ENCODE peak calls at places on chromosome 18, in ten cellular contexts. O, G, Q, L, S, M, T, E, C and H are unnamed samples.

GRCh38 chr18:23949863-23950262 is 64.7 kb upstream of the TTC39C start:
- DNase-seq in O (no peak), G (no peak), Q (no peak), L (no peak), S (no peak), M (no peak), T (no peak), E (no peak), C (no peak), H (no peak)

GRCh38 chr18:27113358-27113757 is 71.8 kb downstream of the CHST9 start:
- DNase-seq in O (no peak), G (no peak), Q (no peak), L (no peak), S (no peak), M (no peak), T (no peak), E (no peak), C (no peak), H (no peak)

GRCh38 chr18:26089247-26090129 is 925 bp downstream of the SS18 start:
- DNase-seq in O (no peak), G (peak; percentile 21), Q (no peak), L (no peak), S (no peak), M (no peak), T (peak; percentile 29), E (no peak), C (no peak), H (no peak)

GRCh38 chr18:47772374-47773248 is 157.8 kb downstream of the SMAD2 start:
- DNase-seq in O (no peak), G (peak; percentile 81), Q (no peak), L (no peak), S (no peak), M (peak; percentile 30), T (peak; percentile 48), E (peak; percentile 28), C (peak; percentile 43), H (no peak)

GRCh38 chr18:36504928-36505327 is 207.4 kb downstream of the FHOD3 start:
- DNase-seq in O (no peak), G (no peak), Q (no peak), L (no peak), S (no peak), M (no peak), T (no peak), E (no peak), C (no peak), H (no peak)

GRCh38 chr18:62282188-62282629 is 42.9 kb upstream of the TNFRSF11A start:
- DNase-seq in O (no peak), G (no peak), Q (no peak), L (no peak), S (no peak), M (no peak), T (no peak), E (no peak), C (no peak), H (no peak)

GRCh38 chr18:317618-318017 is 49.8 kb upstream of the THOC1 start:
- DNase-seq in O (no peak), G (no peak), Q (no peak), L (no peak), S (no peak), M (no peak), T (no peak), E (no peak), C (no peak), H (no peak)

GRCh38 chr18:30358545-30358944 is 684.0 kb downstream of the DSC3 start:
- DNase-seq in O (no peak), G (no peak), Q (no peak), L (no peak), S (no peak), M (no peak), T (no peak), E (no peak), C (no peak), H (no peak)

GRCh38 chr18:44036500-44036899 is 644.2 kb upstream of the SETBP1 start:
- DNase-seq in O (no peak), G (no peak), Q (no peak), L (no peak), S (no peak), M (no peak), T (no peak), E (no peak), C (peak; percentile 20), H (no peak)

GRCh38 chr18:58649966-58650816 is 21.1 kb upstream of the MALT1 start:
- DNase-seq in O (no peak), G (no peak), Q (no peak), L (no peak), S (no peak), M (no peak), T (no peak), E (no peak), C (no peak), H (no peak)

GRCh38 chr18:52677991-52678390 is 338.0 kb downstream of the DCC start:
- DNase-seq in O (no peak), G (no peak), Q (no peak), L (no peak), S (no peak), M (no peak), T (no peak), E (no peak), C (no peak), H (no peak)

DNA sequence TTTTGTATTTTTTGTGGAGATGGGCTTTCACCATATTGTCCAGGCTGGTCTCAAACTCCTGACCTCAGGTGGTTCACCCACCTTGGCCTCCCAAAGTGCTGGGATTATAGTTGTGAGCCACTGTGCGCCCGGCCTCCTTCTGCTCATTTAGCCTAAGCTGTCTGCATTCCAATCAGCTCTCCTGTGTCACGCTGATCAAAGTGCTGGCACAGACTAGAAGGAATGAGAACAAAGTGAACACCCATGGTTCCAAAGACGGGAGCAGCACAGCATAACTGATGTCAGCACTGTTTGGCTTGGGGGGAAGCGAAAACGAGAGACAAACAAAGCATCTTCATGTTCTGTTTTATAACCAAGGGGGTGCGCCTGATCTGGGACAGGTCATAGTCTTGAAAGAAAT is 43.3 kb downstream of the DIPK1C start:
- DNase-seq in O (no peak), G (no peak), Q (no peak), L (no peak), S (no peak), M (no peak), T (no peak), E (no peak), C (no peak), H (no peak)
- TF ChIP-seq CTCF in O (no peak), G (no peak), Q (no peak), L (no peak), S (no peak), M (no peak), T (no peak), E (no peak), C (no peak), H (no peak)

GRCh38 chr18:11962586-11962985 is 18.7 kb upstream of the IMPA2 start:
- DNase-seq in O (no peak), G (no peak), Q (no peak), L (no peak), S (no peak), M (no peak), T (no peak), E (no peak), C (no peak), H (no peak)

GRCh38 chr18:11960743-11961380 is 20.4 kb upstream of the IMPA2 start:
- DNase-seq in O (no peak), G (no peak), Q (no peak), L (no peak), S (no peak), M (no peak), T (peak; percentile 23), E (no peak), C (no peak), H (no peak)

DNA sequence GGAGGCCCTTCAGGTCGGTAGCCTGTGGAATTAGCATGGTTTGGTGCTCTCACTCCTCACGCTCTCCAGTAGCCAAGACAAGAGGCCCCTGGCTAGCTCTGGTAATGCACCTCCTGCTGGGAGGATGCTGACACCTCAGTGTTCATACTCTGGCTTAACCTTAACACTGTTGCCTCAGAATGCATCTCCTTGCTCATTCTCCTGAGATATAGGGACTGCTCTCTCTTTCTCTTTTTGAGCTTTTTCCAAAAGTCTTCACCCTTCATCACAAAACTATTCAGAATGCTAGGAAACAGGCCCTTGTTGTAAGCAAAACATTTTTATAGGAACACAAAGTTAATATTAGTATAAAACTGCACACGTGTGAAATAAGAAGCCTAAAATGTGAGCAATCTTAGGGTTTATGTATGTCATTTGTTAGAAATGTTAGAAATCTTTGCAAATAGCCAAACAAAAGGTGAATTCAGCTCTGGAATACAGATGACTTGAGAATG is 17.3 kb upstream of the IMPA2 start:
- DNase-seq in O (no peak), G (no peak), Q (no peak), L (peak; percentile 33), S (no peak), M (no peak), T (no peak), E (no peak), C (no peak), H (no peak)
- TF ChIP-seq CTCF in O (no peak), G (no peak), Q (no peak), L (no peak), S (no peak), M (no peak), T (peak; percentile 44), E (no peak), C (no peak), H (no peak)

GRCh38 chr18:78571063-78571785 is 408.4 kb upstream of the SALL3 start:
- DNase-seq in O (no peak), G (no peak), Q (no peak), L (no peak), S (no peak), M (no peak), T (no peak), E (no peak), C (no peak), H (no peak)
- TF ChIP-seq CTCF in O (no peak), G (no peak), Q (no peak), L (no peak), S (no peak), M (no peak), T (no peak), E (no peak), C (no peak), H (no peak)

GRCh38 chr18:65206551-65207260 is 544.1 kb upstream of the CDH7 start:
- DNase-seq in O (no peak), G (no peak), Q (no peak), L (no peak), S (no peak), M (no peak), T (no peak), E (no peak), C (no peak), H (no peak)
- TF ChIP-seq CTCF in O (no peak), G (no peak), Q (no peak), L (no peak), S (no peak), M (no peak), T (no peak), E (no peak), C (no peak), H (no peak)

GRCh38 chr18:78352905-78353304 is 626.7 kb upstream of the SALL3 start:
- DNase-seq in O (no peak), G (no peak), Q (no peak), L (no peak), S (no peak), M (no peak), T (no peak), E (no peak), C (no peak), H (no peak)
- TF ChIP-seq CTCF in O (no peak), G (no peak), Q (no peak), L (no peak), S (no peak), M (no peak), T (no peak), E (no peak), C (no peak), H (no peak)

GRCh38 chr18:60090170-60090569 is 190.4 kb downstream of the PMAIP1 start:
- DNase-seq in O (no peak), G (no peak), Q (no peak), L (no peak), S (no peak), M (no peak), T (no peak), E (no peak), C (no peak), H (no peak)
- TF ChIP-seq CTCF in O (no peak), G (no peak), Q (no peak), L (no peak), S (no peak), M (no peak), T (no peak), E (no peak), C (no peak), H (no peak)